ENCODE peak calls at places on chromosomes 16 and 17, in six cellular contexts. G is IMR-90, Z is mesenchymal stem cell, J is trophoblast cell, P is H9, M is H1. S is an unnamed sample.

GRCh38 chr16:30997887-30998711 is 12.3 kb downstream of the STX1B start:
- DNase-seq in G (peak; percentile 84), J (peak; percentile 56), P (no peak), Z (peak; percentile 78), M (no peak), S (no peak)

GRCh38 chr16:29156511-29156910 is 171.7 kb downstream of the LAT start:
- DNase-seq in Z (no peak), J (peak; percentile 38), M (no peak), P (no peak), G (no peak), S (no peak)

GRCh38 chr17:40850287-40850972 is 16.6 kb downstream of the KRT12 start:
- DNase-seq in G (peak; percentile 70), P (no peak), J (no peak), M (no peak), Z (peak; percentile 55), S (no peak)

GRCh38 chr16:85239239-85239638 is 127.0 kb upstream of the CIBAR2 start:
- DNase-seq in P (no peak), J (no peak), G (no peak), M (no peak), Z (no peak), S (no peak)

GRCh38 chr16:83933885-83934683 is 19.0 kb upstream of the OSGIN1 start:
- DNase-seq in Z (peak; percentile 34), P (no peak), M (no peak), G (peak; percentile 67), J (no peak), S (no peak)

GRCh38 chr17:57293077-57293476 is 36.8 kb downstream of the MSI2 start:
- DNase-seq in P (no peak), M (no peak), G (no peak), Z (peak; percentile 40), J (peak; percentile 96), S (no peak)

GRCh38 chr16:85437161-85438052 is 175.7 kb upstream of the GSE1 start:
- DNase-seq in J (no peak), Z (no peak), M (no peak), G (no peak), P (peak; percentile 74), S (no peak)

GRCh38 chr17:12789976-12790805 is 893 bp downstream of the ARHGAP44 start:
- DNase-seq in J (no peak), P (peak; percentile 71), Z (no peak), M (no peak), G (no peak), S (peak; percentile 6)

GRCh38 chr16:649646-650045 is 481 bp downstream of the WDR90 start:
- DNase-seq in Z (peak; percentile 34), M (no peak), P (no peak), G (no peak), J (no peak), S (no peak)

GRCh38 chr17:17180741-17181525 is 25.2 kb downstream of the PLD6 start:
- DNase-seq in M (no peak), G (no peak), Z (no peak), P (no peak), J (no peak), S (no peak)

GRCh38 chr17:27471321-27472269 is 15.3 kb downstream of the KSR1 start:
- DNase-seq in G (peak; percentile 41), J (peak; percentile 88), Z (no peak), P (no peak), M (no peak), S (no peak)

GRCh38 chr16:4138735-4139134 is 22.5 kb upstream of the ADCY9 start:
- DNase-seq in Z (no peak), M (no peak), J (no peak), P (no peak), G (no peak), S (no peak)

GRCh38 chr17:75783069-75783783 is 1.4 kb upstream of the UNK start:
- DNase-seq in G (peak; percentile 64), Z (peak; percentile 79), M (no peak), J (peak; percentile 52), P (no peak), S (no peak)

GRCh38 chr17:39738568-39738901 is 797 bp downstream of the GRB7 start:
- DNase-seq in J (peak; percentile 52), G (no peak), Z (no peak), P (peak; percentile 75), M (no peak), S (no peak)

GRCh38 chr17:38749222-38750043 is 1.3 kb upstream of the PCGF2 start:
- DNase-seq in Z (peak; percentile 68), M (no peak), J (peak; percentile 42), G (peak; percentile 52), P (peak; percentile 93), S (peak; percentile 77)

GRCh38 chr17:79633937-79634813 is 23.3 kb upstream of the RBFOX3 start:
- DNase-seq in J (no peak), M (no peak), P (peak; percentile 22), G (no peak), Z (no peak), S (no peak)

GRCh38 chr17:79053251-79053925 is 21.2 kb upstream of the ENGASE start:
- DNase-seq in Z (no peak), J (no peak), M (no peak), G (peak; percentile 31), P (no peak), S (no peak)

GRCh38 chr16:85616608-85617311 is 3.6 kb downstream of the GSE1 start:
- DNase-seq in J (no peak), G (no peak), P (no peak), Z (peak; percentile 71), M (no peak), S (no peak)

GRCh38 chr17:5198472-5198871 is 6.8 kb upstream of the ZNF594 start:
- DNase-seq in M (no peak), P (no peak), J (no peak), G (no peak), Z (no peak), S (no peak)

GRCh38 chr17:28717578-28718316 is at the start of gene RAB34:
- DNase-seq in Z (peak; percentile 94), G (peak; percentile 89), J (peak; percentile 24), M (peak; percentile 80), P (peak; percentile 99), S (peak; percentile 92)
- H3K4me2 ChIP-seq in Z (peak within 1 kb of the TSS; percentile 78), G (peak within 1 kb of the TSS; percentile 97), J (peak within 1 kb of the TSS; percentile 90), M (peak within 1 kb of the TSS; percentile 99), P (peak within 1 kb of the TSS; percentile 87), S (peak within 1 kb of the TSS; percentile 80)

GRCh38 chr17:65057520-65058075 is 1.1 kb upstream of the GNA13 start:
- DNase-seq in J (peak; percentile 86), M (no peak), G (no peak), Z (peak; percentile 66), P (no peak), S (no peak)

GRCh38 chr17:65058615-65059014 is 2.1 kb upstream of the GNA13 start:
- DNase-seq in G (no peak), P (no peak), J (peak; percentile 37), M (no peak), Z (no peak), S (no peak)

GRCh38 chr17:65055708-65056638 is 567 bp downstream of the GNA13 start:
- DNase-seq in G (peak; percentile 22), J (peak; percentile 60), P (peak; percentile 51), Z (peak; percentile 68), M (no peak), S (no peak)

GRCh38 chr17:65060855-65061254 is 4.3 kb upstream of the GNA13 start:
- DNase-seq in G (no peak), M (no peak), P (no peak), J (no peak), Z (no peak), S (no peak)

DNA sequence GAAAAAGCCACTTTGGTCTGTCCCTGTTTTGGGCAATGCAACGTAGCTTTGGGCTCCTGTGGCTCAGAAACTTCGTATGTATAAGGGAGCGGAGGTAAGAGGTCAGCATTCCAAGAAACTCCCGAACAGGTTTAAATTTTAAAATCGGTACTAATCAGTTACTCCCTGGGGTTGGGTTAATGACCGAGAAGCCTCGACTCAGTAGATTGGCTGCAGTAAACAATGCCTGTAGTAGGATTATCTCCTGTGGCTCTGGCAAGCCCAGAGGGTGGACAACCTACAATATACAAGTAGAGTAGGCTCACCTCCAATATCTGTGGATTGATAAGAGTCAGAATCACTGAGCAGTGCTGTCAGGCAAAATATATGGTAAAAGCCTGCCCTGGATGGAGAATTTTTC is 1.6 kb upstream of the GNA13 start:
- DNase-seq in G (no peak), P (no peak), J (no peak), M (no peak), Z (no peak), S (no peak)
- H3K18ac ChIP-seq in G (no peak overlapping the region), P (no peak overlapping the region), J (no peak overlapping the region), M (no peak overlapping the region), Z (peak overlapping the region; percentile 40), S (no peak overlapping the region)

DNA sequence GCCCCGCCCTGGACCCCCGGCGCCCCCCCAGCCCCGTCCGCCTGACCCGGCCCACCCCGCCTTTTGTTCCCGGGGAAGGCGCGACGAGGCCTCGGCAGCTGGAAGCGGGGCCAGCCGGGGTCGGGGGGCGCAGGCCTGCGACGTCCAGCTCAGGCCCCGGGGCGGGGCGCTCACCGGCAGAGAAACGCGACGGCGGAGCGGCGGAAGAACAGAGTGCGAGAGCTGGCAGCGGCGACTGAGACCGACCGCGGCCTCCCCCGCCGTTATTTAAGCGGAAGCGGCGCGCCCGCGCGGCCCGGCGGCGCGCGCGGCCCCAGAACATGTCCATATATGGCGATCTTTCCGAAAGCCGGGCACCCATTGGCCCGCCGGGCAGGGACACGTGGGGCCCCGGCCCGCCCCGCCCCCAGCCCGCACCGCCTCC is at the start of gene ACTG1:
- DNase-seq in Z (peak; percentile 89), G (peak; percentile 91), M (no peak), J (peak; percentile 84), P (peak; percentile 93), S (peak; percentile 88)
- H3K14ac ChIP-seq in Z (peak within 1 kb of the TSS; percentile 96), G (peak within 1 kb of the TSS; percentile 93), M (no peak within 1 kb of the TSS), J (peak within 1 kb of the TSS; percentile 96), P (peak within 1 kb of the TSS; percentile 95), S (peak within 1 kb of the TSS; percentile 98)

GRCh38 chr17:21678451-21679081 is 13.8 kb upstream of the KCNJ18 start:
- DNase-seq in M (no peak), J (peak; percentile 19), G (no peak), P (no peak), Z (no peak), S (no peak)

GRCh38 chr17:21677911-21678310 is 14.4 kb upstream of the KCNJ18 start:
- DNase-seq in Z (no peak), J (no peak), M (no peak), P (no peak), G (no peak), S (no peak)

GRCh38 chr17:21676281-21677111 is 15.8 kb upstream of the KCNJ18 start:
- DNase-seq in G (no peak), J (no peak), M (no peak), P (no peak), Z (no peak), S (no peak)

GRCh38 chr17:21679256-21680146 is 12.8 kb upstream of the KCNJ18 start:
- DNase-seq in J (no peak), G (no peak), Z (no peak), M (no peak), P (no peak), S (no peak)

DNA sequence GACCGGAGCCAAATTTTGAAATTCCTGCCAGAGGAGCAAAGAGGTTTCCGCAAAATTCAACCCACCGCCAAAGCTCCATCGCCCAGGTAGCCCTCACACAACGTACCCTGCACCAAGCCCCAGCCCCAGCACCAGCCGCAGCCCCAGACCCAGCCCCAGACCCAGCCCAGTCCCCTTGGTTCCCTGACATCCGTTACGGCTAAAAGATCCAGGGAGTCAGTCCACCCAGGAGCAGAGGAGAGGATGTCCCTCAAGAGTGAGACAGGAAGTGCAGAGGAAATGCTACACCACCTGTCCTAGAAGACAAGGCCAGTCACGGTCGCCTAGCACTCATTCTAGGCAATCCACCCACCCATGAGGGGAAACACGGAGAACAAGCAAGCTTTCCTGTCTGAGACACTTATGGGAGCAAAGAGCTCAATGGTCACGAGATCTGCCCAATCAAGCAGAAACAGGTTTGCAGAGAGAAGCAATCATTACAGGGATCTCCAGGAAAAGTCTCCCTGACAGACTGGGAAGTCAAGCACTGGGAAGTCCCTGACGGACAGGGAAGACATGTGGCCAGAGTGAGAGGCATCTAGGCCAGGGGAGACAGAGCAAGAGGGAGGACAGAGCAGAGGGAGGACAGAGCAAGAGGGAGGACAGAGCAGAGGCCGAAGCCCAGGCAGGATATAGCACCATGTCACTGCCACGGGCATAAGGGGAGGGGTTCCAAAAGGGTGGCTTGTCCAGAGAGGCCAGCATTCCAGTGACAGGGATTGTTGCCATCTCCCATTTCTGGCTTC is 15.0 kb upstream of the KCNJ18 start:
- DNase-seq in P (no peak), M (no peak), G (no peak), Z (no peak), J (no peak), S (no peak)
- H3K4me2 ChIP-seq in P (no peak overlapping the region), M (no peak overlapping the region), G (no peak overlapping the region), Z (no peak overlapping the region), J (no peak overlapping the region), S (no peak overlapping the region)

S was measured in neuronal stem cell.